ENCODE peak calls at places on chromosomes 13 and 19, in nine cellular contexts. One of them, this sample, is unnamed.

GRCh38 chr13:33207616-33207964 is 78.0 kb downstream of the STARD13 start:
- DNase-seq in GM18507: no peak
- DNase-seq in iris pigment epithelial cell: peak
- DNase-seq in lower lobe of right lung: no peak
- DNase-seq in T-cell: no peak
- DNase-seq in caudate nucleus: no peak
- DNase-seq in DMS153: peak
- DNase-seq in lung microvascular endothelial cell: no peak
- DNase-seq in neural progenitor cell: no peak
- DNase-seq in this sample: no peak

GRCh38 chr13:45231722-45232121 is 30.9 kb upstream of the KCTD4 start:
- DNase-seq in lung microvascular endothelial cell: peak
- DNase-seq in caudate nucleus: no peak
- DNase-seq in lower lobe of right lung: no peak
- DNase-seq in iris pigment epithelial cell: peak
- DNase-seq in DMS153: peak
- DNase-seq in T-cell: no peak
- DNase-seq in neural progenitor cell: no peak
- DNase-seq in GM18507: no peak
- DNase-seq in this sample: no peak

GRCh38 chr13:93286047-93286446 is 59.4 kb downstream of the GPC6 start:
- DNase-seq in lung microvascular endothelial cell: no peak
- DNase-seq in neural progenitor cell: peak
- DNase-seq in GM18507: no peak
- DNase-seq in iris pigment epithelial cell: no peak
- DNase-seq in caudate nucleus: no peak
- DNase-seq in DMS153: no peak
- DNase-seq in T-cell: no peak
- DNase-seq in lower lobe of right lung: no peak
- DNase-seq in this sample: no peak

GRCh38 chr13:100209857-100210580 is 121.1 kb downstream of the PCCA start:
- DNase-seq in caudate nucleus: no peak
- DNase-seq in T-cell: no peak
- DNase-seq in neural progenitor cell: no peak
- DNase-seq in GM18507: no peak
- DNase-seq in lung microvascular endothelial cell: peak
- DNase-seq in DMS153: no peak
- DNase-seq in lower lobe of right lung: no peak
- DNase-seq in iris pigment epithelial cell: peak
- DNase-seq in this sample: no peak

GRCh38 chr19:4759388-4760284 is 31.9 kb upstream of the FEM1A start:
- DNase-seq in lung microvascular endothelial cell: peak
- DNase-seq in T-cell: peak
- DNase-seq in DMS153: peak
- DNase-seq in caudate nucleus: peak
- DNase-seq in GM18507: peak
- DNase-seq in neural progenitor cell: peak
- DNase-seq in iris pigment epithelial cell: peak
- DNase-seq in lower lobe of right lung: peak
- DNase-seq in this sample: peak

GRCh38 chr13:74761794-74762193 is 627.6 kb upstream of the KLF12 start:
- DNase-seq in iris pigment epithelial cell: peak
- DNase-seq in neural progenitor cell: no peak
- DNase-seq in DMS153: no peak
- DNase-seq in GM18507: no peak
- DNase-seq in lower lobe of right lung: no peak
- DNase-seq in caudate nucleus: no peak
- DNase-seq in T-cell: no peak
- DNase-seq in lung microvascular endothelial cell: no peak
- DNase-seq in this sample: no peak

GRCh38 chr19:54206030-54206830 is 5.6 kb downstream of the RPS9 start:
- DNase-seq in lower lobe of right lung: peak
- DNase-seq in caudate nucleus: no peak
- DNase-seq in GM18507: no peak
- DNase-seq in lung microvascular endothelial cell: no peak
- DNase-seq in iris pigment epithelial cell: no peak
- DNase-seq in neural progenitor cell: no peak
- DNase-seq in T-cell: no peak
- DNase-seq in DMS153: no peak
- DNase-seq in this sample: no peak

GRCh38 chr13:30647420-30647819 is 29.7 kb downstream of the USPL1 start:
- DNase-seq in neural progenitor cell: no peak
- DNase-seq in iris pigment epithelial cell: no peak
- DNase-seq in GM18507: no peak
- DNase-seq in lung microvascular endothelial cell: no peak
- DNase-seq in DMS153: no peak
- DNase-seq in caudate nucleus: no peak
- DNase-seq in lower lobe of right lung: no peak
- DNase-seq in T-cell: no peak
- DNase-seq in this sample: no peak

GRCh38 chr13:67229438-67230242 is 496 bp downstream of the PCDH9 start:
- DNase-seq in DMS153: no peak
- DNase-seq in iris pigment epithelial cell: peak
- DNase-seq in lower lobe of right lung: no peak
- DNase-seq in T-cell: no peak
- DNase-seq in GM18507: no peak
- DNase-seq in neural progenitor cell: peak
- DNase-seq in caudate nucleus: no peak
- DNase-seq in lung microvascular endothelial cell: peak
- DNase-seq in this sample: no peak

GRCh38 chr19:29677001-29677781 is 11.9 kb downstream of the PLEKHF1 start:
- DNase-seq in lung microvascular endothelial cell: no peak
- DNase-seq in caudate nucleus: no peak
- DNase-seq in neural progenitor cell: no peak
- DNase-seq in GM18507: no peak
- DNase-seq in iris pigment epithelial cell: no peak
- DNase-seq in DMS153: no peak
- DNase-seq in lower lobe of right lung: no peak
- DNase-seq in T-cell: no peak
- DNase-seq in this sample: no peak

GRCh38 chr19:5395996-5396939 is 55.7 kb upstream of the PTPRS start:
- DNase-seq in caudate nucleus: no peak
- DNase-seq in T-cell: no peak
- DNase-seq in iris pigment epithelial cell: no peak
- DNase-seq in GM18507: no peak
- DNase-seq in neural progenitor cell: peak
- DNase-seq in lower lobe of right lung: no peak
- DNase-seq in lung microvascular endothelial cell: no peak
- DNase-seq in DMS153: no peak
- DNase-seq in this sample: no peak

GRCh38 chr19:53422551-53422950 is 9.2 kb upstream of the ZNF761 start:
- DNase-seq in T-cell: no peak
- DNase-seq in GM18507: no peak
- DNase-seq in lung microvascular endothelial cell: no peak
- DNase-seq in DMS153: no peak
- DNase-seq in iris pigment epithelial cell: no peak
- DNase-seq in lower lobe of right lung: no peak
- DNase-seq in caudate nucleus: peak
- DNase-seq in neural progenitor cell: no peak
- DNase-seq in this sample: no peak

GRCh38 chr19:991174-991931 is 7.2 kb downstream of the WDR18 start:
- DNase-seq in GM18507: no peak
- DNase-seq in T-cell: no peak
- DNase-seq in caudate nucleus: no peak
- DNase-seq in neural progenitor cell: peak
- DNase-seq in lung microvascular endothelial cell: peak
- DNase-seq in DMS153: no peak
- DNase-seq in lower lobe of right lung: no peak
- DNase-seq in iris pigment epithelial cell: peak
- DNase-seq in this sample: peak

GRCh38 chr19:6811906-6812305 is 39.4 kb downstream of the VAV1 start:
- DNase-seq in neural progenitor cell: no peak
- DNase-seq in GM18507: no peak
- DNase-seq in T-cell: no peak
- DNase-seq in DMS153: peak
- DNase-seq in caudate nucleus: no peak
- DNase-seq in lung microvascular endothelial cell: peak
- DNase-seq in lower lobe of right lung: no peak
- DNase-seq in iris pigment epithelial cell: peak
- DNase-seq in this sample: no peak

GRCh38 chr13:73697166-73697565 is 437.0 kb downstream of the KLF12 start:
- DNase-seq in GM18507: no peak
- DNase-seq in neural progenitor cell: no peak
- DNase-seq in lower lobe of right lung: no peak
- DNase-seq in iris pigment epithelial cell: no peak
- DNase-seq in DMS153: no peak
- DNase-seq in lung microvascular endothelial cell: no peak
- DNase-seq in caudate nucleus: no peak
- DNase-seq in T-cell: no peak
- DNase-seq in this sample: no peak

GRCh38 chr19:19498255-19498991 is 16.9 kb downstream of the TSSK6 start:
- DNase-seq in lower lobe of right lung: no peak
- DNase-seq in T-cell: no peak
- DNase-seq in DMS153: no peak
- DNase-seq in iris pigment epithelial cell: no peak
- DNase-seq in lung microvascular endothelial cell: no peak
- DNase-seq in caudate nucleus: no peak
- DNase-seq in neural progenitor cell: no peak
- DNase-seq in GM18507: no peak
- DNase-seq in this sample: no peak

GRCh38 chr13:69279213-69279612 is 828.4 kb upstream of the ATXN8OS start:
- DNase-seq in T-cell: no peak
- DNase-seq in DMS153: no peak
- DNase-seq in iris pigment epithelial cell: no peak
- DNase-seq in lower lobe of right lung: no peak
- DNase-seq in lung microvascular endothelial cell: no peak
- DNase-seq in GM18507: no peak
- DNase-seq in neural progenitor cell: no peak
- DNase-seq in caudate nucleus: no peak
- DNase-seq in this sample: no peak

GRCh38 chr13:33286143-33286542 is 588 bp upstream of the STARD13 start:
- DNase-seq in GM18507: no peak
- DNase-seq in DMS153: no peak
- DNase-seq in iris pigment epithelial cell: no peak
- DNase-seq in caudate nucleus: no peak
- DNase-seq in T-cell: no peak
- DNase-seq in lower lobe of right lung: no peak
- DNase-seq in neural progenitor cell: no peak
- DNase-seq in lung microvascular endothelial cell: peak
- DNase-seq in this sample: no peak

GRCh38 chr13:38255600-38255999 is 94.1 kb upstream of the UFM1 start:
- DNase-seq in lower lobe of right lung: no peak
- DNase-seq in T-cell: no peak
- DNase-seq in neural progenitor cell: no peak
- DNase-seq in DMS153: no peak
- DNase-seq in iris pigment epithelial cell: no peak
- DNase-seq in lung microvascular endothelial cell: no peak
- DNase-seq in GM18507: no peak
- DNase-seq in caudate nucleus: no peak
- DNase-seq in this sample: no peak

GRCh38 chr13:74210693-74211393 is 76.6 kb upstream of the KLF12 start:
- DNase-seq in GM18507: no peak
- DNase-seq in iris pigment epithelial cell: peak
- DNase-seq in lower lobe of right lung: no peak
- DNase-seq in T-cell: no peak
- DNase-seq in DMS153: peak
- DNase-seq in lung microvascular endothelial cell: peak
- DNase-seq in caudate nucleus: no peak
- DNase-seq in neural progenitor cell: no peak
- DNase-seq in this sample: no peak

GRCh38 chr13:66567899-66568612 is 662.1 kb downstream of the PCDH9 start:
- DNase-seq in lung microvascular endothelial cell: no peak
- DNase-seq in caudate nucleus: no peak
- DNase-seq in lower lobe of right lung: no peak
- DNase-seq in neural progenitor cell: no peak
- DNase-seq in DMS153: no peak
- DNase-seq in iris pigment epithelial cell: no peak
- DNase-seq in T-cell: no peak
- DNase-seq in GM18507: no peak
- DNase-seq in this sample: no peak